ENCODE peak calls at places on chromosomes 11 and 22, in six cellular contexts. L is thoracic aorta, S is progenitor cell of endocrine pancreas, A is endothelial cell, V is nephron progenitor cell, W is omental fat pad. J is an unnamed sample.

GRCh38 chr22:46089426-46090041 is 60.8 kb upstream of the PPARA start:
- DNase-seq in A (no peak), S (no peak), W (no peak), V (no peak), L (no peak), J (no peak)

GRCh38 chr11:15536438-15536837 is 421.7 kb downstream of the INSC start:
- DNase-seq in L (no peak), V (no peak), W (no peak), A (no peak), S (no peak), J (no peak)

GRCh38 chr11:65242389-65242788 is 19.4 kb upstream of the POLA2 start:
- DNase-seq in A (no peak), V (no peak), L (no peak), S (no peak), W (no peak), J (no peak)

GRCh38 chr11:122209619-122210377 is 93.8 kb upstream of the BLID start:
- DNase-seq in S (no peak), V (no peak), L (peak; percentile 75), A (no peak), W (peak; percentile 47), J (no peak)

GRCh38 chr11:12715941-12716340 is 41.7 kb downstream of the TEAD1 start:
- DNase-seq in W (no peak), A (peak; percentile 48), S (no peak), L (no peak), V (peak; percentile 27), J (no peak)

GRCh38 chr11:85826096-85826855 is 15.3 kb upstream of the SYTL2 start:
- DNase-seq in V (peak; percentile 26), S (no peak), A (peak; percentile 39), W (no peak), L (no peak), J (no peak)

GRCh38 chr22:26529345-26529744 is 17.1 kb upstream of the TFIP11 start:
- DNase-seq in A (no peak), L (no peak), S (no peak), W (no peak), V (no peak), J (no peak)

GRCh38 chr11:820655-821512 is 2.2 kb downstream of the PNPLA2 start:
- DNase-seq in L (peak; percentile 86), A (no peak), S (no peak), W (no peak), V (no peak), J (no peak)

GRCh38 chr11:46026616-46027293 is 94.5 kb downstream of the PHF21A start:
- DNase-seq in V (no peak), L (no peak), S (no peak), W (no peak), A (no peak), J (no peak)

GRCh38 chr22:32926600-32926999 is 125.1 kb downstream of the TIMP3 start:
- DNase-seq in A (peak; percentile 45), V (peak; percentile 29), S (no peak), W (no peak), L (no peak), J (no peak)

GRCh38 chr11:65891180-65892136 is 985 bp downstream of the CCDC85B start:
- DNase-seq in S (no peak), W (no peak), V (no peak), A (peak; percentile 78), L (no peak), J (no peak)

GRCh38 chr22:19811211-19811621 is 43.5 kb downstream of the GNB1L start:
- DNase-seq in L (no peak), A (no peak), S (no peak), W (no peak), V (no peak), J (no peak)

GRCh38 chr22:45488764-45489370 is 13.8 kb upstream of the FBLN1 start:
- DNase-seq in L (no peak), A (no peak), W (no peak), S (no peak), V (no peak), J (no peak)

GRCh38 chr11:96963375-96963774 is 573.6 kb downstream of the JRKL start:
- DNase-seq in W (no peak), V (no peak), S (no peak), L (no peak), A (no peak), J (no peak)

GRCh38 chr11:120208012-120208441 is 2.8 kb upstream of the OAF start:
- DNase-seq in A (no peak), L (no peak), S (no peak), V (no peak), W (no peak), J (no peak)

GRCh38 chr11:22337571-22338464 is at the start of gene SLC17A6:
- DNase-seq in L (no peak), S (peak; percentile 43), W (no peak), A (peak; percentile 67), V (peak; percentile 76), J (no peak)

GRCh38 chr22:28560005-28560742 is 119.5 kb downstream of the TTC28 start:
- DNase-seq in S (no peak), V (no peak), A (no peak), L (no peak), W (no peak), J (no peak)

GRCh38 chr22:44318751-44319150 is 6.0 kb upstream of the SHISAL1 start:
- DNase-seq in W (no peak), L (no peak), S (no peak), V (no peak), A (no peak), J (no peak)

DNA sequence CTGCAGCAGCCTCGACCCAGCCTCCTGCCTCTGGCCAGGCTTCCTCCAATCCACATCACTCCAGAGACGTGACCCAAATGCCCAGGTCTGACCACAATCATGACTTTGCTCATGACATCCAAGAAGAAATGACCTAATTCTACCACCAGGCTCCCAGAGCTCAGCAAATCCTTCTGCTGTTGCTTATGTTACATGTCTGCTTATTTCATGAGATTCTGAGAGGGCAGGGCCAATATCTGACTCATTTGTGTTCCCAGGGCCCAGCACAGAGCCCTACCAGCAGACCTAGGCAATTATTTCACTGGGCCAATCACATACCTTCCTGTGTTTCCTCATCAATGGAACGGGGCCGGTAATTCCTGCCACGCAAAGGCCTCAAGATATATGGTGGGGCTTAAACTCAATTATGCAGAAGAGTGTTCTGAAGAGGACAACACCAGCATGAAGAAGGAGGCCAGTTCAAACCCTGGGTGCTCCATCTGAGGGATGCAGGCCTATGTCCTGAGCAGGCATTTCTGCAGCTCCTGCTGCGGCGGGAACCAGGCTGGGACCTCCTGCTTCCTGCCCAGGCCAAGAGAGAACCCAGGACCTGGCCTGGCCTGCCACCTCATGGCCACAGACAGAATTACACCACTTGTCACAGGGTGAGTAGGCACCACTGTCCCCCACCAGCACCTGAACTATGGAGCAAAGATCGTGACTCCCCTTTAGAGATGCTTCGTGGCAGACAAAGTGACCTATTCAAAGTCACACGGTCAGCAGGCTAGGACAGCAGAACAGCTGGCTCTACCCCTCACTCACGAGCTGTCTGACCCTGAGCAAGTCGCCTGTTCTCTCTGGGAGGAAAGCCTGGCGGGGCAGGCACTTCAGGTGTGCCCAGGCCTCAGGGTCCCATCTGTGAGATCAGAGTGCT is 5.8 kb downstream of the CENPM start:
- DNase-seq in S (peak; percentile 76), L (peak; percentile 30), W (peak; percentile 76), A (peak; percentile 90), V (peak; percentile 86), J (no peak)
- TF ChIP-seq CTCF in S (peak; percentile 86), L (peak; percentile 94), W (peak; percentile 37), A (peak; percentile 86), V (peak; percentile 86), J (peak; percentile 94)

GRCh38 chr11:125165111-125165663 is 636 bp downstream of the PKNOX2 start:
- DNase-seq in W (no peak), V (peak; percentile 47), S (peak; percentile 32), L (no peak), A (peak; percentile 39), J (no peak)

GRCh38 chr11:125164091-125164421 is 495 bp upstream of the PKNOX2 start:
- DNase-seq in V (no peak), L (no peak), W (no peak), S (no peak), A (no peak), J (no peak)

GRCh38 chr11:125165664-125166346 is 1.3 kb downstream of the PKNOX2 start:
- DNase-seq in L (no peak), A (no peak), V (no peak), S (no peak), W (no peak), J (no peak)

GRCh38 chr11:125163431-125164011 is 1.0 kb upstream of the PKNOX2 start:
- DNase-seq in W (no peak), S (no peak), V (no peak), L (no peak), A (no peak), J (no peak)

GRCh38 chr11:125164422-125165110 is at the start of gene PKNOX2:
- DNase-seq in S (peak; percentile 86), W (no peak), A (peak; percentile 95), V (peak; percentile 93), L (peak; percentile 25), J (peak; percentile 89)
- TF ChIP-seq CTCF in S (peak; percentile 64), W (no peak), A (peak; percentile 71), V (peak; percentile 53), L (peak; percentile 78), J (peak; percentile 51)

GRCh38 chr11:17541330-17541885 is 2.8 kb downstream of the USH1C start:
- DNase-seq in W (no peak), S (no peak), L (no peak), V (no peak), A (no peak), J (no peak)

GRCh38 chr11:17537261-17537660 is 7.0 kb downstream of the USH1C start:
- DNase-seq in V (no peak), L (no peak), W (no peak), A (no peak), S (no peak), J (no peak)

GRCh38 chr11:17540807-17541206 is 3.4 kb downstream of the USH1C start:
- DNase-seq in W (no peak), L (no peak), A (no peak), V (no peak), S (no peak), J (no peak)

GRCh38 chr11:17538054-17538453 is 6.2 kb downstream of the USH1C start:
- DNase-seq in L (no peak), S (no peak), W (no peak), V (no peak), A (no peak), J (no peak)

GRCh38 chr11:17538731-17539130 is 5.5 kb downstream of the USH1C start:
- DNase-seq in L (no peak), W (no peak), V (no peak), A (no peak), S (no peak), J (no peak)
- TF ChIP-seq CTCF in L (no peak), W (no peak), V (no peak), A (no peak), S (no peak), J (no peak)

DNA sequence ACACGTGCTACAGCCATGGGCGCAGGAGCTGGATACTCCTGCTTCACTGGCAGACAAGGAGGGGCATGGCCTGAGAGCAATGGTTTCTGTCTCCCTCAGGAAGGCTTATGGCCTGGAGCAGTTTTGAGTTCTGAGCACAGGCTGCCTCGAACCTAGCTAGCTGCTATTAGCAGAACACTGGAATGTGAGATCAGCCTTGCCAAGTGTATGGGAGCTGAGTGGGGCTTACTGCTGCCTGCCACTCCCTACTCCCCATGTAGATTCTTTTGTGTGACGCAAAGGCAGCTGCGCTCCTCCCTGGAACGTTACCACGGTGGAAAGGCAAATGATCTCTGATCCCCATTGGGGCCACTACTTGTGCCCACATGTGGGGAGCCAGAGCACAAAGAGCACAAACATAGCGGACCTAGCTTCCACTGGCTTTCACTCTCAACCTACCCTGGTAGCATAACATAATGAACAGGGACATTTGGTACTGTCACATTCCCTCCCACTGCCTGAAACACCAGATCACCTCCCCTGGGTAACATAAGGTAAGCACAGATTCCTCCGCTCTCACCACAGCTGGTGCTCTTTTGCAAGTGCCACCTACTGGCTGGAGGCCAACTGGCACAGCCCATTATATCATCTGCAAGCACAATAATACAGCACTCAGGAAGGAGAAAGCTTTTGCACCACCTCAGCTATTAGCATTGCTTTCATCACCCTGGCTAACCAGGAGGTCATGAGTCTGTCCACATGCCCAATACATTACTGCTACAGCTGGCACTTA is 84.6 kb upstream of the GUCY1A2 start:
- DNase-seq in W (no peak), A (no peak), V (no peak), L (no peak), S (no peak), J (no peak)
- TF ChIP-seq CTCF in W (no peak), A (no peak), V (no peak), L (no peak), S (no peak), J (no peak)